ENCODE peak calls at places on chromosome 7, in nine cellular contexts. D, Y, P, V, E, R, Q, N and X are unnamed samples.

GRCh38 chr7:151100921-151101320 is 14.6 kb downstream of the AGAP3 start:
- DNase-seq in R (no peak), Y (no peak), V (no peak), Q (no peak), N (no peak), D (no peak), P (no peak), E (no peak), X (no peak)

GRCh38 chr7:24965831-24966708 is 13.9 kb downstream of the OSBPL3 start:
- DNase-seq in P (peak; percentile 64), R (no peak), V (peak; percentile 15), Q (no peak), E (no peak), Y (peak; percentile 64), D (no peak), N (no peak), X (no peak)

GRCh38 chr7:35596061-35596460 is 98.9 kb downstream of the HERPUD2 start:
- DNase-seq in P (no peak), V (peak; percentile 61), Y (no peak), D (no peak), Q (no peak), E (peak; percentile 56), N (no peak), R (peak; percentile 70), X (peak; percentile 53)

GRCh38 chr7:88317422-88317821 is 10.7 kb upstream of the STEAP4 start:
- DNase-seq in R (no peak), E (no peak), Y (no peak), D (no peak), V (no peak), Q (no peak), P (no peak), N (no peak), X (no peak)

GRCh38 chr7:15692621-15693020 is 6.1 kb upstream of the MEOX2 start:
- DNase-seq in Q (no peak), N (no peak), E (no peak), Y (no peak), V (no peak), R (no peak), D (no peak), P (no peak), X (no peak)

GRCh38 chr7:131170440-131171105 is 157.1 kb upstream of the MKLN1 start:
- DNase-seq in D (no peak), E (peak; percentile 47), R (peak; percentile 18), Q (no peak), V (peak; percentile 59), P (no peak), N (no peak), Y (no peak), X (peak; percentile 68)

GRCh38 chr7:45691155-45691656 is 117.0 kb downstream of the ADCY1 start:
- DNase-seq in N (no peak), P (peak; percentile 7), V (no peak), R (no peak), Y (no peak), Q (peak; percentile 36), E (no peak), D (peak; percentile 59), X (no peak)

GRCh38 chr7:90817846-90818245 is 221.7 kb downstream of the CDK14 start:
- DNase-seq in N (no peak), Q (no peak), V (no peak), R (no peak), P (no peak), E (no peak), Y (no peak), D (no peak), X (no peak)

GRCh38 chr7:48045205-48045765 is 9.9 kb downstream of the C7orf57 start:
- DNase-seq in Q (no peak), E (no peak), V (no peak), R (no peak), D (no peak), Y (peak; percentile 9), N (no peak), P (no peak), X (no peak)

GRCh38 chr7:38222481-38223096 is 44.5 kb downstream of the STARD3NL start:
- DNase-seq in R (peak; percentile 69), Q (no peak), D (no peak), P (no peak), V (peak; percentile 62), N (no peak), Y (peak; percentile 43), E (peak; percentile 71), X (peak; percentile 28)

GRCh38 chr7:30649717-30650116 is 32.5 kb downstream of the CRHR2 start:
- DNase-seq in Q (peak; percentile 32), E (no peak), Y (no peak), N (no peak), R (no peak), V (no peak), D (no peak), P (no peak), X (no peak)

GRCh38 chr7:40640566-40640965 is 505.8 kb downstream of the SUGCT start:
- DNase-seq in Q (no peak), Y (no peak), R (peak; percentile 4), V (peak; percentile 49), P (no peak), N (no peak), E (no peak), D (no peak), X (no peak)

GRCh38 chr7:34260282-34260681 is 354.9 kb downstream of the BMPER start:
- DNase-seq in P (no peak), E (peak; percentile 98), D (no peak), N (no peak), Y (no peak), Q (no peak), V (peak; percentile 94), R (peak; percentile 92), X (peak; percentile 93)

GRCh38 chr7:90797596-90797995 is 201.5 kb downstream of the CDK14 start:
- DNase-seq in Q (no peak), Y (no peak), E (peak; percentile 40), V (peak; percentile 27), P (no peak), N (no peak), R (no peak), D (no peak), X (no peak)

GRCh38 chr7:51140203-51140938 is 176.2 kb downstream of the COBL start:
- DNase-seq in D (no peak), V (no peak), E (no peak), Q (no peak), N (no peak), P (no peak), R (no peak), Y (no peak), X (no peak)

GRCh38 chr7:149765399-149766121 is 7.8 kb downstream of the ZNF467 start:
- DNase-seq in R (no peak), N (no peak), E (no peak), Y (no peak), D (no peak), Q (no peak), V (no peak), P (no peak), X (no peak)

GRCh38 chr7:132138817-132139216 is 437.5 kb downstream of the PLXNA4 start:
- DNase-seq in N (no peak), R (peak; percentile 34), Q (no peak), E (no peak), Y (no peak), D (no peak), V (no peak), P (no peak), X (no peak)

GRCh38 chr7:143487566-143487965 is 9.9 kb downstream of the TAS2R41 start:
- DNase-seq in Y (no peak), Q (peak; percentile 63), R (no peak), N (no peak), E (peak; percentile 73), D (peak; percentile 87), P (peak; percentile 66), V (peak; percentile 62), X (peak; percentile 78)

GRCh38 chr7:124171068-124171467 is 138.2 kb upstream of the TMEM229A start:
- DNase-seq in Q (no peak), P (no peak), E (no peak), D (no peak), V (peak; percentile 62), R (peak; percentile 28), N (no peak), Y (no peak), X (peak; percentile 46)
- TF ChIP-seq CTCF in Q (peak; percentile 48), P (no peak), E (no peak), D (peak; percentile 37), V (peak; percentile 79), R (peak; percentile 41), N (no peak), Y (no peak), X (peak; percentile 31)

GRCh38 chr7:72336887-72337821 is 75.0 kb downstream of the CALN1 start:
- DNase-seq in D (no peak), R (no peak), P (no peak), Q (peak; percentile 38), E (no peak), Y (no peak), V (no peak), N (no peak), X (no peak)
- H3K4me3 ChIP-seq in D (peak overlapping the region; percentile 21), R (no peak overlapping the region), P (no peak overlapping the region), Q (peak overlapping the region; percentile 27), E (no peak overlapping the region), Y (no peak overlapping the region), V (no peak overlapping the region), N (no peak overlapping the region), X (no peak overlapping the region)

GRCh38 chr7:33111614-33112013 is 2.4 kb upstream of the RP9 start:
- DNase-seq in V (no peak), Y (no peak), N (no peak), E (no peak), R (no peak), D (no peak), P (no peak), Q (no peak), X (no peak)

GRCh38 chr7:33109758-33110238 is 594 bp upstream of the RP9 start:
- DNase-seq in V (peak; percentile 39), P (no peak), Y (no peak), R (no peak), N (no peak), D (no peak), E (peak; percentile 58), Q (no peak), X (peak; percentile 27)

GRCh38 chr7:33107136-33108066 is 1.8 kb downstream of the RP9 start:
- DNase-seq in Y (peak; percentile 22), Q (no peak), V (peak; percentile 67), R (peak; percentile 58), D (no peak), P (peak; percentile 36), E (peak; percentile 56), N (no peak), X (peak; percentile 28)

GRCh38 chr7:33108931-33109757 is at the start of gene RP9:
- DNase-seq in Q (no peak), N (peak; percentile 70), R (peak; percentile 67), D (peak; percentile 76), V (peak; percentile 47), Y (peak; percentile 74), E (peak; percentile 40), P (peak; percentile 72), X (peak; percentile 51)

GRCh38 chr7:33108591-33108930 is 643 bp downstream of the RP9 start:
- DNase-seq in N (no peak), E (no peak), R (no peak), V (no peak), D (no peak), Q (no peak), Y (peak; percentile 17), P (no peak), X (no peak)
- TF ChIP-seq CTCF in N (no peak), E (no peak), R (peak; percentile 5), V (no peak), D (peak; percentile 9), Q (no peak), Y (no peak), P (no peak), X (no peak)

DNA sequence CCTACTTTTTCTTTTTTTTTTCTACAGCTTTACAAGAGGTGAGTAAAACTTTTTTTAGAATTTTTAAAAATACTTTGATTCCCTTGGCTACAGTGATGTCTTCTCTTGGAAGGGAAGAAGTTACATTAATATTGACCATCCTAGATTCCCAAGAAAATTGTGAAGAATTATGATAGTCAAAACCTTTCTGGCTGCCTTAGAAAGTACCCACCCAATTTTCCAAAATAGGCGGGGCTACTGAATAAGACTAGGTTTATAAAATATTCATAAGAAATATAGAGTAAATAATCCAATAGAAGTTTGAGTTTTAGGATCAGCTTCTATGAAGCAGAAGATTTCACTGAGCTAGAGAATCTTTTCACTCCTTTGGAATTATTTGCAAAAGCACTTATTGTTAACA is 3.0 kb downstream of the COL1A2 start:
- DNase-seq in D (no peak), N (no peak), P (no peak), Y (no peak), Q (no peak), R (peak; percentile 22), E (peak; percentile 10), V (no peak), X (no peak)
- H3K4me3 ChIP-seq in D (no peak overlapping the region), N (peak overlapping the region; percentile 64), P (peak overlapping the region; percentile 48), Y (no peak overlapping the region), Q (peak overlapping the region; percentile 51), R (peak overlapping the region; percentile 61), E (peak overlapping the region; percentile 89), V (peak overlapping the region; percentile 81), X (peak overlapping the region; percentile 81)